ENCODE peak calls at places on chromosomes 7 and 10, in four cellular contexts. One of them, this sample, is unnamed. For H3K4me1, the result is how much of the 10 kb centered on the place peaks cover.

GRCh38 chr10:110710621-110711020 is 66.5 kb downstream of the RBM20 start:
- DNase-seq in testis: no peak
- DNase-seq in CD8-positive, alpha-beta T cell: no peak
- DNase-seq in cardiac muscle cell: no peak
- DNase-seq in this sample: no peak

GRCh38 chr10:110628161-110628560 is 16.0 kb upstream of the RBM20 start:
- DNase-seq in cardiac muscle cell: no peak
- DNase-seq in CD8-positive, alpha-beta T cell: no peak
- DNase-seq in testis: no peak
- DNase-seq in this sample: no peak

GRCh38 chr10:33212061-33212748 is 122.3 kb downstream of the NRP1 start:
- DNase-seq in testis: no peak
- DNase-seq in cardiac muscle cell: no peak
- DNase-seq in CD8-positive, alpha-beta T cell: no peak
- DNase-seq in this sample: no peak

GRCh38 chr10:35416628-35417625 is 80.6 kb downstream of the CCNY start:
- DNase-seq in testis: no peak
- DNase-seq in cardiac muscle cell: no peak
- DNase-seq in CD8-positive, alpha-beta T cell: no peak
- DNase-seq in this sample: no peak

GRCh38 chr10:113187066-113187777 is 237.2 kb downstream of the TCF7L2 start:
- DNase-seq in cardiac muscle cell: peak
- DNase-seq in testis: peak
- DNase-seq in CD8-positive, alpha-beta T cell: no peak
- DNase-seq in this sample: peak

GRCh38 chr10:4623757-4624420 is 202.1 kb upstream of the AKR1E2 start:
- DNase-seq in testis: no peak
- DNase-seq in CD8-positive, alpha-beta T cell: no peak
- DNase-seq in cardiac muscle cell: no peak
- DNase-seq in this sample: no peak

GRCh38 chr10:110354322-110354766 is 49.6 kb upstream of the SMNDC1 start:
- DNase-seq in cardiac muscle cell: peak
- DNase-seq in CD8-positive, alpha-beta T cell: peak
- DNase-seq in testis: peak
- DNase-seq in this sample: peak

GRCh38 chr7:65509368-65510186 is 135.9 kb downstream of the ZNF92 start:
- DNase-seq in CD8-positive, alpha-beta T cell: peak
- DNase-seq in cardiac muscle cell: peak
- DNase-seq in testis: peak
- DNase-seq in this sample: peak

GRCh38 chr7:90271753-90272152 is 26.8 kb downstream of the CFAP69 start:
- DNase-seq in CD8-positive, alpha-beta T cell: no peak
- DNase-seq in testis: no peak
- DNase-seq in cardiac muscle cell: no peak
- DNase-seq in this sample: no peak

GRCh38 chr7:120988591-120989299 is at the start of gene CPED1:
- DNase-seq in CD8-positive, alpha-beta T cell: no peak
- DNase-seq in cardiac muscle cell: peak
- DNase-seq in testis: peak
- DNase-seq in this sample: peak

GRCh38 chr10:5873515-5873995 is 16.1 kb downstream of the ANKRD16 start:
- DNase-seq in CD8-positive, alpha-beta T cell: peak
- DNase-seq in cardiac muscle cell: peak
- DNase-seq in testis: peak
- DNase-seq in this sample: peak

GRCh38 chr10:119518176-119518575 is 24.3 kb downstream of the RGS10 start:
- DNase-seq in testis: no peak
- DNase-seq in cardiac muscle cell: no peak
- DNase-seq in CD8-positive, alpha-beta T cell: no peak
- DNase-seq in this sample: no peak

GRCh38 chr7:102832694-102833093 is 80.1 kb upstream of the LRRC17 start:
- DNase-seq in CD8-positive, alpha-beta T cell: no peak
- DNase-seq in cardiac muscle cell: no peak
- DNase-seq in testis: no peak
- DNase-seq in this sample: no peak

GRCh38 chr7:5396999-5397656 is 26.5 kb downstream of the TNRC18 start:
- DNase-seq in CD8-positive, alpha-beta T cell: peak
- DNase-seq in cardiac muscle cell: no peak
- DNase-seq in testis: peak
- DNase-seq in this sample: peak

GRCh38 chr7:133530682-133531081 is 277.8 kb downstream of the EXOC4 start:
- DNase-seq in cardiac muscle cell: no peak
- DNase-seq in CD8-positive, alpha-beta T cell: no peak
- DNase-seq in testis: no peak
- DNase-seq in this sample: no peak

GRCh38 chr10:82888809-82889455 is 1013.9 kb downstream of the NRG3 start:
- DNase-seq in cardiac muscle cell: peak
- DNase-seq in testis: no peak
- DNase-seq in CD8-positive, alpha-beta T cell: no peak
- DNase-seq in this sample: no peak

GRCh38 chr7:54888067-54888735 is 129.2 kb upstream of the SEC61G start:
- DNase-seq in testis: no peak
- DNase-seq in cardiac muscle cell: peak
- DNase-seq in CD8-positive, alpha-beta T cell: no peak
- DNase-seq in this sample: no peak

GRCh38 chr10:79390551-79391229 is 43.4 kb downstream of the PPIF start:
- DNase-seq in testis: no peak
- DNase-seq in CD8-positive, alpha-beta T cell: no peak
- DNase-seq in cardiac muscle cell: no peak
- DNase-seq in this sample: peak

GRCh38 chr7:121113288-121113687 is 124.8 kb downstream of the CPED1 start:
- DNase-seq in testis: no peak
- DNase-seq in CD8-positive, alpha-beta T cell: no peak
- DNase-seq in cardiac muscle cell: no peak
- DNase-seq in this sample: no peak

GRCh38 chr10:55169509-55169908 is 368.5 kb upstream of the PCDH15 start:
- DNase-seq in cardiac muscle cell: no peak
- DNase-seq in CD8-positive, alpha-beta T cell: no peak
- DNase-seq in testis: no peak
- DNase-seq in this sample: no peak

GRCh38 chr7:77339726-77340125 is 76.4 kb downstream of the GSAP start:
- DNase-seq in CD8-positive, alpha-beta T cell: no peak
- DNase-seq in cardiac muscle cell: no peak
- DNase-seq in testis: no peak
- DNase-seq in this sample: no peak

GRCh38 chr10:12701696-12702095 is 299.8 kb downstream of the CCDC3 start:
- DNase-seq in cardiac muscle cell: no peak
- DNase-seq in testis: no peak
- DNase-seq in CD8-positive, alpha-beta T cell: no peak
- DNase-seq in this sample: no peak

GRCh38 chr7:42883950-42884349 is 27.9 kb downstream of the C7orf25 start:
- DNase-seq in testis: peak
- DNase-seq in cardiac muscle cell: no peak
- DNase-seq in CD8-positive, alpha-beta T cell: no peak
- DNase-seq in this sample: peak

GRCh38 chr7:27487509-27487908 is 175.2 kb downstream of the HIBADH start:
- DNase-seq in testis: no peak
- DNase-seq in cardiac muscle cell: no peak
- DNase-seq in CD8-positive, alpha-beta T cell: no peak
- DNase-seq in this sample: no peak

GRCh38 chr10:71547290-71547689 is 150.6 kb downstream of the CDH23 start:
- DNase-seq in CD8-positive, alpha-beta T cell: no peak
- DNase-seq in cardiac muscle cell: no peak
- DNase-seq in testis: no peak
- DNase-seq in this sample: no peak

GRCh38 chr10:43408331-43408709 is 666 bp downstream of the HNRNPF start:
- DNase-seq in CD8-positive, alpha-beta T cell: no peak
- DNase-seq in cardiac muscle cell: no peak
- DNase-seq in testis: no peak
- DNase-seq in this sample: no peak

GRCh38 chr7:7177044-7177517 is 5.3 kb upstream of the C1GALT1 start:
- DNase-seq in CD8-positive, alpha-beta T cell: no peak
- DNase-seq in testis: no peak
- DNase-seq in cardiac muscle cell: no peak
- DNase-seq in this sample: no peak

GRCh38 chr7:45573636-45574470 is at the start of gene ADCY1:
- DNase-seq in testis: no peak
- DNase-seq in CD8-positive, alpha-beta T cell: no peak
- DNase-seq in cardiac muscle cell: peak
- DNase-seq in this sample: peak

GRCh38 chr7:117014673-117015133 is 61.4 kb downstream of the ST7 start:
- DNase-seq in testis: peak
- DNase-seq in CD8-positive, alpha-beta T cell: no peak
- DNase-seq in cardiac muscle cell: peak
- DNase-seq in this sample: peak

GRCh38 chr10:132146941-132147915 is 39.5 kb upstream of the DPYSL4 start:
- DNase-seq in testis: no peak
- DNase-seq in CD8-positive, alpha-beta T cell: no peak
- DNase-seq in cardiac muscle cell: no peak
- DNase-seq in this sample: peak

GRCh38 chr10:14022954-14023353 is 307.8 kb downstream of the FRMD4A start:
- DNase-seq in CD8-positive, alpha-beta T cell: no peak
- DNase-seq in testis: no peak
- DNase-seq in cardiac muscle cell: no peak
- DNase-seq in this sample: no peak

DNA sequence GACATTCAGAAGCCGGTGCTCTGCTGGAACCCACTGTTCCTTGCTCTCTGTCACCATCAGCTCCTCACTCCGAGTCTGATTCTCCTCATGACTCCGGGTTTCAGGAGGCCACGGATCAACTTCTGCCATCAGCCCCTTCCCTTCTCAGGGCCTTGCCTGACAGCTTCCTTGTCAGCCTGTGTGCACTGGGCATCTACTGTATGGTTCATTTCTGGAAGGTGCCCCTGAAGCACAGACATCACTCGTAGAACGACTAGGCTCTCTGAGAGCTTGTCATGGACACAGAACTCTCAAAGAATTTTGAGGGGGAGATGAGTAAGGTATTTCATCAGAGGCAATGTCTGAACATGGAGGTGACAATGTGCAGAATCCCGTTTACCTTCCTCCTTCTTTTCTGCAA is 396.1 kb downstream of the TNS3 start:
- DNase-seq in testis: no peak
- DNase-seq in CD8-positive, alpha-beta T cell: no peak
- DNase-seq in cardiac muscle cell: no peak
- DNase-seq in this sample: no peak
- H3K4me1 ChIP-seq in testis: under half
- H3K4me1 ChIP-seq in CD8-positive, alpha-beta T cell: under half
- H3K4me1 ChIP-seq in cardiac muscle cell: under half
- H3K4me1 ChIP-seq in this sample: half or more

DNA sequence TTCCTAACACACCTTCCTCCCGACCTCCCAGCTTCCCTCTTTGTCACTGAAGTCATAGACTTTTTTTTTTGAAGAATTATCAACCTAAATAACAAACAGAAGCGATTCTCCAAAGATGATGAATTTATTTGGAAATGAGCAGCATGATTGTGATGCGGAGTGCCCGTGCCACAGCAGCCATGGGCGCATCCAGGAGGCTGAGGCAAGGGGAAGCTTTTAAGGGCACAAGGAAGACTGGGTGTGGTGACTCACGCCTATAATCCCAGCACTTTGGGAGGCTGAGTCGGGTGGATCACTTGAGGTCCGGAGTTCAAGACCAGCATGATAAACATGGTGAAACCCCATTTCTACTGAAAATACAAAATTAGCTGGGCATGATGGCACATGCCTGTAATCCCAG is 16.2 kb upstream of the GIMAP8 start:
- DNase-seq in CD8-positive, alpha-beta T cell: no peak
- DNase-seq in cardiac muscle cell: no peak
- DNase-seq in testis: no peak
- DNase-seq in this sample: no peak
- H3K4me3 ChIP-seq in CD8-positive, alpha-beta T cell: no peak
- H3K4me3 ChIP-seq in cardiac muscle cell: no peak
- H3K4me3 ChIP-seq in testis: no peak
- H3K4me3 ChIP-seq in this sample: no peak

DNA sequence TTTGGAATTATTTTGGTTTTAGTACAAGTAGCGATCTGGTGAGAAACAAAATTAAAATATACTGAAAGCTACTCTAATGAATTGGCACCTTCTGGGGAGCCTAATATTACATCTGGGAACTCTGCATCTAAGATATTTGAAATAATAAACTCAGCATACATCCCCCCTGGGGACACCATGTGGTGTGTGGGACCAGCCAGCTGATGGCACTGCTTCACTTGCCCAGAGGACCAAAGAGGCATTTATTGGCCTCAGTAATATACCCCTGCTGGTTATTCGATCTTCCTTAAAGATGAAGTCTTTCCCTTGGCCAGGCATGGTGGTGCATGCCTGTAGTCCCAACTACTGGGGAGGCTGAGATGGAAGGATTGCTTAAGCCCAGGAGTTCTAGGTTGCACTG is 195.1 kb upstream of the AUTS2 start:
- DNase-seq in CD8-positive, alpha-beta T cell: no peak
- DNase-seq in testis: no peak
- DNase-seq in cardiac muscle cell: peak
- DNase-seq in this sample: no peak
- TF ChIP-seq CTCF in CD8-positive, alpha-beta T cell: no peak
- TF ChIP-seq CTCF in testis: no peak
- TF ChIP-seq CTCF in cardiac muscle cell: no peak
- TF ChIP-seq CTCF in this sample: peak

DNA sequence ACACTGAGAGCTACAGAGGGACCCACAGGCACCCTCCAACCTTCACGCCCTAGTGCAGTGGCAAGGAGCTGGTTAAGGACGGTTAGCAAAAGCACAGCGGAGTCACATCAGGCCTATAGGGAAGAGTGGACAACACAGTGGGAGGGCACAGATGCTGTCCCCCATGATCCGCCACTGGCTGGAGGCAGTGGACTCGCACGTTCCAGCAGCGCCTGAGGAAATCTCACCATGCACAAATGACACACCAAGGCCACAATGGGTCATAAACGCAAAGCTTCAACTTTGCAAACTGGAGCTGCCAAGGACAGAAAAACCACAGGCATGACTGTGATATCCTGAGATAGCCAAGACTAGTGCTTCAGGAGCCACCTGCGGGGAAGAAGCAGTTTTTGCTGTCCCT is 58.8 kb downstream of the GRB10 start:
- DNase-seq in CD8-positive, alpha-beta T cell: no peak
- DNase-seq in testis: no peak
- DNase-seq in cardiac muscle cell: no peak
- DNase-seq in this sample: no peak
- H3K4me1 ChIP-seq in CD8-positive, alpha-beta T cell: under half
- H3K4me1 ChIP-seq in testis: under half
- H3K4me1 ChIP-seq in cardiac muscle cell: under half
- H3K4me1 ChIP-seq in this sample: half or more

DNA sequence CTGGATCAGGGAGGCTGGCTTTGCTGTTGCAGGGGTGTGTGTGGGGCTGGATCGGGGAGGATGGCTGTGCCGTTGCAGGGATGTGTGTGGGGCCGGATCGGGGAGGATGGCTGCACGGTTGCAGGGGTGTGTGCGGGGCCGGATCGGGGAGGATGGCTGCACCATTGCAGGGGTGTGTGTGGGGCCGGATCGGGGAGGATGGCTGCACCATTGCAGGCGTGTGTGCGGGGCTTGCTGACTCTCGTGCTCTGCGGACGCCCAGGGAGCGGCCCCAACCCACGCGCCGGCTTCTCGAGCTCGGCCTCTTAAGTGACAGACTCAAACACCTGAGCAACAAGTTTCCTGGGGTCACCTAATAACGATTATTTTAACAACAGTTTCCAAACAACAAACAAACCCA is 518.2 kb downstream of the DNAJB6 start:
- DNase-seq in CD8-positive, alpha-beta T cell: no peak
- DNase-seq in cardiac muscle cell: no peak
- DNase-seq in testis: no peak
- DNase-seq in this sample: no peak
- H3K4me3 ChIP-seq in CD8-positive, alpha-beta T cell: no peak
- H3K4me3 ChIP-seq in cardiac muscle cell: no peak
- H3K4me3 ChIP-seq in testis: no peak
- H3K4me3 ChIP-seq in this sample: no peak